ENCODE peak calls at places on chromosomes 16 and 17, in five cellular contexts. One of them, this sample, is unnamed.

GRCh38 chr17:82775033-82775823 is 23.4 kb downstream of the TBCD start:
- DNase-seq in tibial nerve: peak; percentile 50
- DNase-seq in lung: peak; percentile 64
- DNase-seq in pancreas: peak; percentile 55
- DNase-seq in ascending aorta: peak; percentile 75
- DNase-seq in this sample: peak; percentile 88

GRCh38 chr17:13027246-13027645 is 9.4 kb upstream of the ELAC2 start:
- DNase-seq in tibial nerve: no peak
- DNase-seq in lung: no peak
- DNase-seq in pancreas: no peak
- DNase-seq in ascending aorta: no peak
- DNase-seq in this sample: no peak

GRCh38 chr17:78117027-78117981 is 11.3 kb downstream of the TMC6 start:
- DNase-seq in tibial nerve: no peak
- DNase-seq in lung: no peak
- DNase-seq in pancreas: no peak
- DNase-seq in ascending aorta: no peak
- DNase-seq in this sample: peak; percentile 65

GRCh38 chr17:41215681-41216080 is 10.8 kb upstream of the KRTAP9-2 start:
- DNase-seq in tibial nerve: no peak
- DNase-seq in lung: no peak
- DNase-seq in pancreas: no peak
- DNase-seq in ascending aorta: no peak
- DNase-seq in this sample: no peak

GRCh38 chr17:31297090-31297489 is at the start of gene OMG:
- DNase-seq in tibial nerve: no peak
- DNase-seq in lung: no peak
- DNase-seq in pancreas: no peak
- DNase-seq in ascending aorta: no peak
- DNase-seq in this sample: no peak

GRCh38 chr17:64200080-64201042 is 62.7 kb downstream of the TEX2 start:
- DNase-seq in tibial nerve: no peak
- DNase-seq in lung: no peak
- DNase-seq in pancreas: no peak
- DNase-seq in ascending aorta: no peak
- DNase-seq in this sample: no peak

GRCh38 chr17:78329263-78330059 is 30.4 kb downstream of the SOCS3 start:
- DNase-seq in tibial nerve: no peak
- DNase-seq in lung: no peak
- DNase-seq in pancreas: no peak
- DNase-seq in ascending aorta: no peak
- DNase-seq in this sample: no peak

GRCh38 chr17:77120866-77121265 is 19.9 kb upstream of the SEC14L1 start:
- DNase-seq in tibial nerve: no peak
- DNase-seq in lung: no peak
- DNase-seq in pancreas: no peak
- DNase-seq in ascending aorta: no peak
- DNase-seq in this sample: no peak

GRCh38 chr17:35373532-35373983 is at the start of gene SLFN11:
- DNase-seq in tibial nerve: peak; percentile 88
- DNase-seq in lung: peak; percentile 78
- DNase-seq in pancreas: peak; percentile 25
- DNase-seq in ascending aorta: peak; percentile 95
- DNase-seq in this sample: peak; percentile 91

GRCh38 chr17:8053600-8053999 is 14.7 kb downstream of the ALOX15B start:
- DNase-seq in tibial nerve: no peak
- DNase-seq in lung: no peak
- DNase-seq in pancreas: no peak
- DNase-seq in ascending aorta: no peak
- DNase-seq in this sample: no peak

GRCh38 chr16:31410082-31410481 is 16.9 kb downstream of the ITGAD start:
- DNase-seq in tibial nerve: no peak
- DNase-seq in lung: no peak
- DNase-seq in pancreas: no peak
- DNase-seq in ascending aorta: no peak
- DNase-seq in this sample: no peak

GRCh38 chr16:78878570-78878969 is 722.0 kb downstream of the MAF start:
- DNase-seq in tibial nerve: no peak
- DNase-seq in lung: no peak
- DNase-seq in pancreas: no peak
- DNase-seq in ascending aorta: no peak
- DNase-seq in this sample: no peak

GRCh38 chr16:11914759-11915643 is 755 bp downstream of the GSPT1 start:
- DNase-seq in tibial nerve: no peak
- DNase-seq in lung: peak; percentile 36
- DNase-seq in pancreas: peak; percentile 43
- DNase-seq in ascending aorta: peak; percentile 74
- DNase-seq in this sample: peak; percentile 51

GRCh38 chr17:54976316-54976715 is 7.8 kb downstream of the STXBP4 start:
- DNase-seq in tibial nerve: no peak
- DNase-seq in lung: no peak
- DNase-seq in pancreas: no peak
- DNase-seq in ascending aorta: no peak
- DNase-seq in this sample: no peak

GRCh38 chr16:87855852-87856715 is 13.2 kb downstream of the SLC7A5 start:
- DNase-seq in tibial nerve: peak; percentile 34
- DNase-seq in lung: no peak
- DNase-seq in pancreas: peak; percentile 45
- DNase-seq in ascending aorta: peak; percentile 80
- DNase-seq in this sample: peak; percentile 66

GRCh38 chr16:71408536-71408935 is 33.3 kb downstream of the TLE7 start:
- DNase-seq in tibial nerve: no peak
- DNase-seq in lung: no peak
- DNase-seq in pancreas: no peak
- DNase-seq in ascending aorta: no peak
- DNase-seq in this sample: no peak

GRCh38 chr17:61132524-61133025 is 267.1 kb upstream of the TBX2 start:
- DNase-seq in tibial nerve: no peak
- DNase-seq in lung: no peak
- DNase-seq in pancreas: no peak
- DNase-seq in ascending aorta: no peak
- DNase-seq in this sample: no peak

GRCh38 chr16:1613240-1613639 is 1.1 kb downstream of the CRAMP1 start:
- DNase-seq in tibial nerve: no peak
- DNase-seq in lung: no peak
- DNase-seq in pancreas: no peak
- DNase-seq in ascending aorta: no peak
- DNase-seq in this sample: no peak

GRCh38 chr17:57570740-57571344 is 174.3 kb downstream of the CCDC182 start:
- DNase-seq in tibial nerve: no peak
- DNase-seq in lung: no peak
- DNase-seq in pancreas: no peak
- DNase-seq in ascending aorta: peak; percentile 69
- DNase-seq in this sample: no peak

GRCh38 chr17:78653382-78653781 is 76.2 kb upstream of the DNAH17 start:
- DNase-seq in tibial nerve: no peak
- DNase-seq in lung: no peak
- DNase-seq in pancreas: no peak
- DNase-seq in ascending aorta: no peak
- DNase-seq in this sample: no peak

GRCh38 chr16:67430504-67431076 is 331 bp upstream of the HSD11B2 start:
- DNase-seq in tibial nerve: no peak
- DNase-seq in lung: no peak
- DNase-seq in pancreas: peak; percentile 56
- DNase-seq in ascending aorta: no peak
- DNase-seq in this sample: peak; percentile 94

GRCh38 chr17:1078062-1078711 is 81.3 kb downstream of the TIMM22 start:
- DNase-seq in tibial nerve: no peak
- DNase-seq in lung: no peak
- DNase-seq in pancreas: no peak
- DNase-seq in ascending aorta: no peak
- DNase-seq in this sample: no peak

GRCh38 chr17:5126719-5127488 is 11.1 kb downstream of the USP6 start:
- DNase-seq in tibial nerve: no peak
- DNase-seq in lung: peak; percentile 21
- DNase-seq in pancreas: peak; percentile 1
- DNase-seq in ascending aorta: peak; percentile 52
- DNase-seq in this sample: peak; percentile 40

GRCh38 chr16:21160276-21160675 is 1.8 kb downstream of the LDAF1 start:
- DNase-seq in tibial nerve: no peak
- DNase-seq in lung: no peak
- DNase-seq in pancreas: no peak
- DNase-seq in ascending aorta: no peak
- DNase-seq in this sample: no peak

GRCh38 chr16:8374032-8374431 is 216.3 kb downstream of the TMEM114 start:
- DNase-seq in tibial nerve: no peak
- DNase-seq in lung: no peak
- DNase-seq in pancreas: no peak
- DNase-seq in ascending aorta: no peak
- DNase-seq in this sample: no peak

GRCh38 chr17:17737938-17738894 is 57.0 kb downstream of the RAI1 start:
- DNase-seq in tibial nerve: no peak
- DNase-seq in lung: no peak
- DNase-seq in pancreas: peak; percentile 48
- DNase-seq in ascending aorta: no peak
- DNase-seq in this sample: peak; percentile 70

GRCh38 chr16:14321542-14321941 is 250.4 kb downstream of the MRTFB start:
- DNase-seq in tibial nerve: no peak
- DNase-seq in lung: no peak
- DNase-seq in pancreas: peak; percentile 94
- DNase-seq in ascending aorta: no peak
- DNase-seq in this sample: no peak

GRCh38 chr16:24525970-24526559 is 13.3 kb upstream of the RBBP6 start:
- DNase-seq in tibial nerve: no peak
- DNase-seq in lung: peak; percentile 46
- DNase-seq in pancreas: peak; percentile 12
- DNase-seq in ascending aorta: no peak
- DNase-seq in this sample: no peak

GRCh38 chr17:32136856-32137255 is 5.4 kb upstream of the RHOT1 start:
- DNase-seq in tibial nerve: no peak
- DNase-seq in lung: no peak
- DNase-seq in pancreas: no peak
- DNase-seq in ascending aorta: no peak
- DNase-seq in this sample: peak; percentile 62

GRCh38 chr16:57146735-57147134 is 39.1 kb downstream of the PSME3IP1 start:
- DNase-seq in tibial nerve: no peak
- DNase-seq in lung: no peak
- DNase-seq in pancreas: no peak
- DNase-seq in ascending aorta: no peak
- DNase-seq in this sample: no peak

GRCh38 chr17:6681176-6681575 is 29.6 kb downstream of the C17orf100 start:
- DNase-seq in tibial nerve: no peak
- DNase-seq in lung: no peak
- DNase-seq in pancreas: no peak
- DNase-seq in ascending aorta: no peak
- DNase-seq in this sample: no peak

GRCh38 chr17:18928726-18929125 is 23.2 kb upstream of the SLC5A10 start:
- DNase-seq in tibial nerve: no peak
- DNase-seq in lung: no peak
- DNase-seq in pancreas: no peak
- DNase-seq in ascending aorta: no peak
- DNase-seq in this sample: no peak
- TF ChIP-seq CTCF in tibial nerve: no peak
- TF ChIP-seq CTCF in lung: no peak
- TF ChIP-seq CTCF in pancreas: no peak
- TF ChIP-seq CTCF in ascending aorta: no peak
- TF ChIP-seq CTCF in this sample: no peak

GRCh38 chr16:72796222-72796621 is 251.7 kb downstream of the ZFHX3 start:
- DNase-seq in tibial nerve: no peak
- DNase-seq in lung: no peak
- DNase-seq in pancreas: no peak
- DNase-seq in ascending aorta: no peak
- DNase-seq in this sample: no peak

GRCh38 chr16:72794986-72795385 is 252.9 kb downstream of the ZFHX3 start:
- DNase-seq in tibial nerve: no peak
- DNase-seq in lung: no peak
- DNase-seq in pancreas: no peak
- DNase-seq in ascending aorta: no peak
- DNase-seq in this sample: no peak

GRCh38 chr16:72793017-72793416 is 254.9 kb downstream of the ZFHX3 start:
- DNase-seq in tibial nerve: no peak
- DNase-seq in lung: no peak
- DNase-seq in pancreas: no peak
- DNase-seq in ascending aorta: no peak
- DNase-seq in this sample: no peak

GRCh38 chr16:72793716-72794115 is 254.2 kb downstream of the ZFHX3 start:
- DNase-seq in tibial nerve: no peak
- DNase-seq in lung: no peak
- DNase-seq in pancreas: no peak
- DNase-seq in ascending aorta: no peak
- DNase-seq in this sample: no peak

GRCh38 chr16:72794319-72794718 is 253.6 kb downstream of the ZFHX3 start:
- DNase-seq in tibial nerve: no peak
- DNase-seq in lung: no peak
- DNase-seq in pancreas: no peak
- DNase-seq in ascending aorta: no peak
- DNase-seq in this sample: no peak
- H3K4me1 ChIP-seq in tibial nerve: no peaks in the 10 kb centered on the region
- H3K4me1 ChIP-seq in lung: peaks cover 1% of the 10 kb centered on the region
- H3K4me1 ChIP-seq in pancreas: peaks cover 9% of the 10 kb centered on the region
- H3K4me1 ChIP-seq in ascending aorta: no peaks in the 10 kb centered on the region
- H3K4me1 ChIP-seq in this sample: no peaks in the 10 kb centered on the region

DNA sequence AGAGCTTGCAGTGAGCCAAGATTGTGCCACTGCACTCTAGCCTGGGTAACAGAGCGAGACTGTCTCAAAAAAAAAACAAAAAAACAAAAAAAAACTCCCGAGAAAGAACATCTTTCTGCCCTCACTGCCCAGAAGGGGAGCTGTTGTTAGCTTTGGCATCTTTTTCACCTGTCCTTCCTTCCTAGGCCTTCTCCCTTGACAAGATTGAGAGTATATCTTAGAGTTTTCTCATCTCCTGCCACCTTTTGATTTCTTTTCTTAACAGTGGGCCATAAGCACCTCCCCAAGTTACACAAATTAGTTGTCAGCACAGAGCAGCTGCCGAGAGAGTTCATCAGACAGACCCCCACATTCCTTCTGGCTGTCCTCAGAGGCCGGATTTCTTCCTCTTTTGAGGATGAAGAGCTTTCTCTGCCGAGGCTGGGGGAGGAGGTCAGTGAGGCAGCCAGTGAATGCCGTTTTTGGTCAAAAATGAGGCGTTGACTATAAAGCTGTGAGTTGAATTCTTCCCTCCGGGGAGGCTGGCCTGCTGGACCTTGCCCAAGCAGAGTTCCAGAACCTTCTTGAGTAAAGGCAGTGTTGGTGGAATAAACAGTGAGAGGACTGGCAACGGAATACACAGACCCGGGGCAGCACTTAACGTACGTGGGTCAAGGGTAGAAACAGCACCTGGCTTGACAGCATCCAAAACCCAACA is 127.0 kb downstream of the ABCC6 start:
- DNase-seq in tibial nerve: peak; percentile 32
- DNase-seq in lung: peak; percentile 34
- DNase-seq in pancreas: peak; percentile 29
- DNase-seq in ascending aorta: peak; percentile 87
- DNase-seq in this sample: no peak
- TF ChIP-seq CTCF in tibial nerve: no peak
- TF ChIP-seq CTCF in lung: no peak
- TF ChIP-seq CTCF in pancreas: peak; percentile 12
- TF ChIP-seq CTCF in ascending aorta: no peak
- TF ChIP-seq CTCF in this sample: no peak

DNA sequence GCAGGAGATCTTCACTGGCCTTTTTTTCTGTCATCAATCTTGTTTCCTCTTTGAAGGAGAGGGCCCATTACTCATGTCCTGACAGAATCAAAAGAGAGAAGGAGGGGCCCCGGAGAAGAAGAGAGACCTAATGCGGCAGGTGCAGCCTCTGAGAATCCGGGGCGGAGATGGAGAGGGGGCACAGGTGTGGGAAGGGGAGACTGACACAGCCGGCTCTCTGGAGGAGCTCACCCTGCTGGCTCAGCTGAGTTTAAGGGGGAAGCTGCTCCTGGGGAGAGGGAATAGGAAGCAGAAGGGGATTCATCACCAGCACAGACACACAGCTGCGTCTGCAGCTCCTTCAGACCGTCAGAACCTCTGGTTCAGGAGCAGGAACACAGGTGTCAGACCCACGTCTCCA is 116.4 kb downstream of the SOX9 start:
- DNase-seq in tibial nerve: no peak
- DNase-seq in lung: no peak
- DNase-seq in pancreas: no peak
- DNase-seq in ascending aorta: no peak
- DNase-seq in this sample: no peak
- H3K4me1 ChIP-seq in tibial nerve: no peaks in the 10 kb centered on the region
- H3K4me1 ChIP-seq in lung: no peaks in the 10 kb centered on the region
- H3K4me1 ChIP-seq in pancreas: no peaks in the 10 kb centered on the region
- H3K4me1 ChIP-seq in ascending aorta: no peaks in the 10 kb centered on the region
- H3K4me1 ChIP-seq in this sample: no peaks in the 10 kb centered on the region

This sample was measured in Peyer's patch.